ENCODE peak calls at places on chromosomes 7 and 10, in five cellular contexts. G is type B pancreatic cell, Q is AG10803, E is WERI-Rb-1, S is fibroblast of pulmonary artery. L is an unnamed sample.

GRCh38 chr10:92891885-92892705 is 43.8 kb downstream of the EXOC6 start:
- DNase-seq in G (no peak), Q (peak), E (no peak), S (peak), L (no peak)

GRCh38 chr7:22444181-22444966 is 55.6 kb downstream of the STEAP1B start:
- DNase-seq in G (no peak), Q (no peak), E (no peak), S (peak), L (peak)

GRCh38 chr7:123437447-123437995 is 96.9 kb downstream of the IQUB start:
- DNase-seq in G (no peak), Q (no peak), E (no peak), S (no peak), L (no peak)

GRCh38 chr10:5710854-5711253 is 26.2 kb downstream of the TASOR2 start:
- DNase-seq in G (no peak), Q (no peak), E (no peak), S (no peak), L (no peak)

GRCh38 chr7:2520131-2520807 is 695 bp downstream of the LFNG start:
- DNase-seq in G (no peak), Q (no peak), E (peak), S (no peak), L (no peak)

GRCh38 chr7:106779877-106780276 is 85.2 kb upstream of the PIK3CG start:
- DNase-seq in G (no peak), Q (no peak), E (peak), S (no peak), L (no peak)

GRCh38 chr10:78846071-78846470 is 222.7 kb upstream of the ZMIZ1 start:
- DNase-seq in G (no peak), Q (no peak), E (no peak), S (no peak), L (no peak)

GRCh38 chr10:4280481-4281206 is 495.6 kb upstream of the KLF6 start:
- DNase-seq in G (no peak), Q (peak), E (no peak), S (peak), L (no peak)

GRCh38 chr7:8881916-8882315 is 448.5 kb downstream of the NXPH1 start:
- DNase-seq in G (no peak), Q (no peak), E (peak), S (no peak), L (peak)

GRCh38 chr7:142441074-142441403 is 183.2 kb upstream of the PRSS58 start:
- DNase-seq in G (no peak), Q (no peak), E (no peak), S (no peak), L (no peak)
- TF ChIP-seq CTCF in G (no peak), Q (no peak), E (no peak), S (no peak), L (no peak)

DNA sequence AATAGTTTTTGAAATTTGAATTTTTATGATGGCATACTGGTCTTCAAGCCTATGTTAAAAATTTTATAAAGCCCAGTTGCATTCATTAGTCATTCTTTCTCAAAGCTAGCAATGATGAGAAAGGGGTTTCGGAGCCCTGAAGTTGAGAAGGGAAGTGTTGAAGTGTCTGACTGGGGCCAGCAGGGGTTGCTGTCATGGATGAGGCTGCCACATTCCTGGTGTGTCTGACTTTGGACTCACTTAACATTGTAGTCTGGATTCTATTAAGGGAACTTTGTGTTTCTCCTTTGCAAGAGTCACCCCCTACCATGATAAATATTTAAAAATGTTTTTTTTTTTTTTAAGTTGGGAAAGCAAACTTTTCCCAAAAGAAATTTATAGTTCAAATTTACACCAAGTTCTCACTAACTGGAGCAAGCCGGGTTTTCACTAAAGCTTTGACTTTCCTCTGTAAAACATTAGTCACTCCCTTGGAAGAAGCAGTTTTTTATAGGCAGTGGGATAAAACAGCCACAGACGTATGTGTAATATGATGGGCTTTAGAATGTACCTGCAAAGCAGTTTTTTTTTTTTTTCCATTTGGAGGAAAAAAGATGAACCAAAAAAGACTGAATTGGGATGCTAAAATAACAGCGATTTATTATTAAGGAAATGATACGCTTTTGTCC is 243.6 kb downstream of the TWIST1 start:
- DNase-seq in G (no peak), Q (peak), E (peak), S (peak), L (peak)
- TF ChIP-seq CTCF in G (peak), Q (peak), E (peak), S (peak), L (peak)

GRCh38 chr10:51183783-51184182 is 109.5 kb downstream of the PRKG1 start:
- DNase-seq in G (no peak), Q (no peak), E (no peak), S (no peak), L (no peak)

GRCh38 chr10:51188013-51188412 is 113.7 kb downstream of the PRKG1 start:
- DNase-seq in G (no peak), Q (no peak), E (no peak), S (no peak), L (no peak)

DNA sequence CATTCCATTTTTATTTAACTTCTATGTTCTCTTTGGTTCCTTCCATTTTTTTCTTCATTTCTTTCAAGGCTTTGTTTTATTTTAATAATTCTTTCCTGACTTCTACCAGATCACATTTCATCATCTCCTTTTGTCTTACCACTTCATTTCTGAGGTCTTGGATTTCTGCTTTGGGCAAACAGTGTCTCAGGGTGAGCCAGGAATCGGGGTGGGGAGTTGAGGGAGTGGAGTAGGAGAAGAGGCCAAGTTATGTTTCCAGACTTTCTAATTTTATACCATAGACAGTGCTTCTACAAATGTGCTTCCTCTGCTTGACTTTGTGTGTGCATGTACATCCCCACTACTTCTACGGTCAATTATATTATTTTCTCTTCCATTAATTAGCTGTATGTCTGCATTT is 112.1 kb downstream of the PRKG1 start:
- DNase-seq in G (no peak), Q (peak), E (no peak), S (no peak), L (no peak)
- TF ChIP-seq CTCF in G (no peak), Q (no peak), E (no peak), S (no peak), L (no peak)

GRCh38 chr7:38330861-38331709 is 57.6 kb upstream of the TARP start:
- DNase-seq in G (no peak), Q (no peak), E (peak), S (no peak), L (peak)
- TF ChIP-seq CTCF in G (no peak), Q (no peak), E (peak), S (peak), L (peak)